ENCODE peak calls at places on chromosomes 7 and 10, in nine cellular contexts. One of them, this sample, is unnamed.

GRCh38 chr10:63703113-63703670 is 182.0 kb downstream of the REEP3 start:
- DNase-seq in T-helper 17 cell: no peak
- DNase-seq in CD4-positive, CD25-positive, alpha-beta regulatory T cell: no peak
- DNase-seq in activated naive CD4-positive, alpha-beta T cell treated with Interleukin-2 at 50 U/mL for 16 hours: no peak
- DNase-seq in AG10803: peak
- DNase-seq in HCEC 1CT: peak
- DNase-seq in astrocyte of the spinal cord: peak
- DNase-seq in transverse colon: no peak
- DNase-seq in HS-27A: no peak
- DNase-seq in this sample: no peak

GRCh38 chr7:114539575-114539974 is 125.0 kb downstream of the FOXP2 start:
- DNase-seq in T-helper 17 cell: no peak
- DNase-seq in CD4-positive, CD25-positive, alpha-beta regulatory T cell: no peak
- DNase-seq in activated naive CD4-positive, alpha-beta T cell treated with Interleukin-2 at 50 U/mL for 16 hours: no peak
- DNase-seq in AG10803: peak
- DNase-seq in HCEC 1CT: peak
- DNase-seq in astrocyte of the spinal cord: peak
- DNase-seq in transverse colon: peak
- DNase-seq in HS-27A: no peak
- DNase-seq in this sample: no peak

GRCh38 chr10:99540673-99541531 is 8.2 kb downstream of the NKX2-3 start:
- DNase-seq in T-helper 17 cell: no peak
- DNase-seq in CD4-positive, CD25-positive, alpha-beta regulatory T cell: no peak
- DNase-seq in activated naive CD4-positive, alpha-beta T cell treated with Interleukin-2 at 50 U/mL for 16 hours: no peak
- DNase-seq in AG10803: no peak
- DNase-seq in HCEC 1CT: no peak
- DNase-seq in astrocyte of the spinal cord: no peak
- DNase-seq in transverse colon: peak
- DNase-seq in HS-27A: no peak
- DNase-seq in this sample: no peak

GRCh38 chr7:122517576-122517975 is 181.3 kb downstream of the RNF133 start:
- DNase-seq in T-helper 17 cell: no peak
- DNase-seq in CD4-positive, CD25-positive, alpha-beta regulatory T cell: no peak
- DNase-seq in activated naive CD4-positive, alpha-beta T cell treated with Interleukin-2 at 50 U/mL for 16 hours: no peak
- DNase-seq in AG10803: no peak
- DNase-seq in HCEC 1CT: no peak
- DNase-seq in astrocyte of the spinal cord: no peak
- DNase-seq in transverse colon: no peak
- DNase-seq in HS-27A: no peak
- DNase-seq in this sample: no peak

GRCh38 chr7:41224063-41224763 is 478.7 kb downstream of the INHBA start:
- DNase-seq in T-helper 17 cell: no peak
- DNase-seq in CD4-positive, CD25-positive, alpha-beta regulatory T cell: no peak
- DNase-seq in activated naive CD4-positive, alpha-beta T cell treated with Interleukin-2 at 50 U/mL for 16 hours: no peak
- DNase-seq in AG10803: peak
- DNase-seq in HCEC 1CT: peak
- DNase-seq in astrocyte of the spinal cord: peak
- DNase-seq in transverse colon: no peak
- DNase-seq in HS-27A: no peak
- DNase-seq in this sample: peak

GRCh38 chr10:93081296-93081695 is 7.6 kb downstream of the CYP26A1 start:
- DNase-seq in T-helper 17 cell: no peak
- DNase-seq in CD4-positive, CD25-positive, alpha-beta regulatory T cell: no peak
- DNase-seq in activated naive CD4-positive, alpha-beta T cell treated with Interleukin-2 at 50 U/mL for 16 hours: no peak
- DNase-seq in AG10803: no peak
- DNase-seq in HCEC 1CT: no peak
- DNase-seq in astrocyte of the spinal cord: no peak
- DNase-seq in transverse colon: no peak
- DNase-seq in HS-27A: no peak
- DNase-seq in this sample: no peak

GRCh38 chr10:101569465-101569837 is 18.6 kb downstream of the POLL start:
- DNase-seq in T-helper 17 cell: no peak
- DNase-seq in CD4-positive, CD25-positive, alpha-beta regulatory T cell: no peak
- DNase-seq in activated naive CD4-positive, alpha-beta T cell treated with Interleukin-2 at 50 U/mL for 16 hours: no peak
- DNase-seq in AG10803: no peak
- DNase-seq in HCEC 1CT: no peak
- DNase-seq in astrocyte of the spinal cord: no peak
- DNase-seq in transverse colon: no peak
- DNase-seq in HS-27A: no peak
- DNase-seq in this sample: no peak

GRCh38 chr10:72291019-72291532 is 17.4 kb downstream of the DDIT4 start:
- DNase-seq in T-helper 17 cell: no peak
- DNase-seq in CD4-positive, CD25-positive, alpha-beta regulatory T cell: peak
- DNase-seq in activated naive CD4-positive, alpha-beta T cell treated with Interleukin-2 at 50 U/mL for 16 hours: peak
- DNase-seq in AG10803: no peak
- DNase-seq in HCEC 1CT: no peak
- DNase-seq in astrocyte of the spinal cord: no peak
- DNase-seq in transverse colon: no peak
- DNase-seq in HS-27A: no peak
- DNase-seq in this sample: peak

GRCh38 chr10:59234814-59235429 is 58.5 kb downstream of the PHYHIPL start:
- DNase-seq in T-helper 17 cell: no peak
- DNase-seq in CD4-positive, CD25-positive, alpha-beta regulatory T cell: peak
- DNase-seq in activated naive CD4-positive, alpha-beta T cell treated with Interleukin-2 at 50 U/mL for 16 hours: no peak
- DNase-seq in AG10803: peak
- DNase-seq in HCEC 1CT: peak
- DNase-seq in astrocyte of the spinal cord: peak
- DNase-seq in transverse colon: peak
- DNase-seq in HS-27A: no peak
- DNase-seq in this sample: peak

GRCh38 chr7:65264258-65264657 is 109.4 kb upstream of the ZNF92 start:
- DNase-seq in T-helper 17 cell: no peak
- DNase-seq in CD4-positive, CD25-positive, alpha-beta regulatory T cell: no peak
- DNase-seq in activated naive CD4-positive, alpha-beta T cell treated with Interleukin-2 at 50 U/mL for 16 hours: no peak
- DNase-seq in AG10803: no peak
- DNase-seq in HCEC 1CT: no peak
- DNase-seq in astrocyte of the spinal cord: no peak
- DNase-seq in transverse colon: no peak
- DNase-seq in HS-27A: no peak
- DNase-seq in this sample: no peak

GRCh38 chr7:98178762-98179490 is 32.3 kb upstream of the BHLHA15 start:
- DNase-seq in T-helper 17 cell: no peak
- DNase-seq in CD4-positive, CD25-positive, alpha-beta regulatory T cell: no peak
- DNase-seq in activated naive CD4-positive, alpha-beta T cell treated with Interleukin-2 at 50 U/mL for 16 hours: no peak
- DNase-seq in AG10803: no peak
- DNase-seq in HCEC 1CT: no peak
- DNase-seq in astrocyte of the spinal cord: no peak
- DNase-seq in transverse colon: no peak
- DNase-seq in HS-27A: no peak
- DNase-seq in this sample: no peak

GRCh38 chr10:79940431-79940830 is 8.5 kb downstream of the SFTPD start:
- DNase-seq in T-helper 17 cell: no peak
- DNase-seq in CD4-positive, CD25-positive, alpha-beta regulatory T cell: no peak
- DNase-seq in activated naive CD4-positive, alpha-beta T cell treated with Interleukin-2 at 50 U/mL for 16 hours: no peak
- DNase-seq in AG10803: no peak
- DNase-seq in HCEC 1CT: no peak
- DNase-seq in astrocyte of the spinal cord: no peak
- DNase-seq in transverse colon: no peak
- DNase-seq in HS-27A: no peak
- DNase-seq in this sample: no peak

GRCh38 chr10:97673736-97674525 is 13.1 kb downstream of the AVPI1 start:
- DNase-seq in T-helper 17 cell: no peak
- DNase-seq in CD4-positive, CD25-positive, alpha-beta regulatory T cell: no peak
- DNase-seq in activated naive CD4-positive, alpha-beta T cell treated with Interleukin-2 at 50 U/mL for 16 hours: no peak
- DNase-seq in AG10803: peak
- DNase-seq in HCEC 1CT: peak
- DNase-seq in astrocyte of the spinal cord: peak
- DNase-seq in transverse colon: no peak
- DNase-seq in HS-27A: no peak
- DNase-seq in this sample: peak

GRCh38 chr7:153320728-153321127 is 561.2 kb downstream of the ACTR3B start:
- DNase-seq in T-helper 17 cell: no peak
- DNase-seq in CD4-positive, CD25-positive, alpha-beta regulatory T cell: no peak
- DNase-seq in activated naive CD4-positive, alpha-beta T cell treated with Interleukin-2 at 50 U/mL for 16 hours: no peak
- DNase-seq in AG10803: no peak
- DNase-seq in HCEC 1CT: no peak
- DNase-seq in astrocyte of the spinal cord: no peak
- DNase-seq in transverse colon: no peak
- DNase-seq in HS-27A: no peak
- DNase-seq in this sample: no peak

GRCh38 chr7:55546826-55547225 is 25.5 kb downstream of the VOPP1 start:
- DNase-seq in T-helper 17 cell: no peak
- DNase-seq in CD4-positive, CD25-positive, alpha-beta regulatory T cell: peak
- DNase-seq in activated naive CD4-positive, alpha-beta T cell treated with Interleukin-2 at 50 U/mL for 16 hours: peak
- DNase-seq in AG10803: peak
- DNase-seq in HCEC 1CT: peak
- DNase-seq in astrocyte of the spinal cord: peak
- DNase-seq in transverse colon: peak
- DNase-seq in HS-27A: peak
- DNase-seq in this sample: peak

GRCh38 chr7:38702002-38702535 is 70.9 kb upstream of the AMPH start:
- DNase-seq in T-helper 17 cell: no peak
- DNase-seq in CD4-positive, CD25-positive, alpha-beta regulatory T cell: no peak
- DNase-seq in activated naive CD4-positive, alpha-beta T cell treated with Interleukin-2 at 50 U/mL for 16 hours: no peak
- DNase-seq in AG10803: no peak
- DNase-seq in HCEC 1CT: no peak
- DNase-seq in astrocyte of the spinal cord: no peak
- DNase-seq in transverse colon: no peak
- DNase-seq in HS-27A: no peak
- DNase-seq in this sample: no peak

GRCh38 chr7:96636342-96636865 is 73.2 kb downstream of the SEM1 start:
- DNase-seq in T-helper 17 cell: no peak
- DNase-seq in CD4-positive, CD25-positive, alpha-beta regulatory T cell: no peak
- DNase-seq in activated naive CD4-positive, alpha-beta T cell treated with Interleukin-2 at 50 U/mL for 16 hours: no peak
- DNase-seq in AG10803: peak
- DNase-seq in HCEC 1CT: no peak
- DNase-seq in astrocyte of the spinal cord: no peak
- DNase-seq in transverse colon: no peak
- DNase-seq in HS-27A: no peak
- DNase-seq in this sample: peak

GRCh38 chr7:135386181-135386580 is 123.7 kb downstream of the CNOT4 start:
- DNase-seq in T-helper 17 cell: no peak
- DNase-seq in CD4-positive, CD25-positive, alpha-beta regulatory T cell: no peak
- DNase-seq in activated naive CD4-positive, alpha-beta T cell treated with Interleukin-2 at 50 U/mL for 16 hours: no peak
- DNase-seq in AG10803: peak
- DNase-seq in HCEC 1CT: peak
- DNase-seq in astrocyte of the spinal cord: peak
- DNase-seq in transverse colon: no peak
- DNase-seq in HS-27A: peak
- DNase-seq in this sample: peak

GRCh38 chr10:128103229-128103714 is 23.0 kb downstream of the MKI67 start:
- DNase-seq in T-helper 17 cell: no peak
- DNase-seq in CD4-positive, CD25-positive, alpha-beta regulatory T cell: peak
- DNase-seq in activated naive CD4-positive, alpha-beta T cell treated with Interleukin-2 at 50 U/mL for 16 hours: peak
- DNase-seq in AG10803: no peak
- DNase-seq in HCEC 1CT: no peak
- DNase-seq in astrocyte of the spinal cord: no peak
- DNase-seq in transverse colon: no peak
- DNase-seq in HS-27A: no peak
- DNase-seq in this sample: no peak

GRCh38 chr7:5528071-5528814 is 104.6 kb upstream of the TNRC18 start:
- DNase-seq in T-helper 17 cell: no peak
- DNase-seq in CD4-positive, CD25-positive, alpha-beta regulatory T cell: peak
- DNase-seq in activated naive CD4-positive, alpha-beta T cell treated with Interleukin-2 at 50 U/mL for 16 hours: peak
- DNase-seq in AG10803: peak
- DNase-seq in HCEC 1CT: peak
- DNase-seq in astrocyte of the spinal cord: peak
- DNase-seq in transverse colon: peak
- DNase-seq in HS-27A: no peak
- DNase-seq in this sample: no peak

GRCh38 chr10:132540456-132540855 is 2.9 kb downstream of the INPP5A start:
- DNase-seq in T-helper 17 cell: peak
- DNase-seq in CD4-positive, CD25-positive, alpha-beta regulatory T cell: no peak
- DNase-seq in activated naive CD4-positive, alpha-beta T cell treated with Interleukin-2 at 50 U/mL for 16 hours: no peak
- DNase-seq in AG10803: peak
- DNase-seq in HCEC 1CT: no peak
- DNase-seq in astrocyte of the spinal cord: peak
- DNase-seq in transverse colon: peak
- DNase-seq in HS-27A: no peak
- DNase-seq in this sample: peak

GRCh38 chr10:52551036-52551435 is 221.5 kb downstream of the MBL2 start:
- DNase-seq in T-helper 17 cell: no peak
- DNase-seq in CD4-positive, CD25-positive, alpha-beta regulatory T cell: no peak
- DNase-seq in activated naive CD4-positive, alpha-beta T cell treated with Interleukin-2 at 50 U/mL for 16 hours: no peak
- DNase-seq in AG10803: no peak
- DNase-seq in HCEC 1CT: no peak
- DNase-seq in astrocyte of the spinal cord: no peak
- DNase-seq in transverse colon: no peak
- DNase-seq in HS-27A: no peak
- DNase-seq in this sample: no peak

GRCh38 chr10:27893320-27894014 is 105.4 kb downstream of the ODAD2 start:
- DNase-seq in T-helper 17 cell: no peak
- DNase-seq in CD4-positive, CD25-positive, alpha-beta regulatory T cell: no peak
- DNase-seq in activated naive CD4-positive, alpha-beta T cell treated with Interleukin-2 at 50 U/mL for 16 hours: no peak
- DNase-seq in AG10803: peak
- DNase-seq in HCEC 1CT: peak
- DNase-seq in astrocyte of the spinal cord: peak
- DNase-seq in transverse colon: no peak
- DNase-seq in HS-27A: no peak
- DNase-seq in this sample: peak

GRCh38 chr10:132328738-132329137 is 3.3 kb upstream of the LRRC27 start:
- DNase-seq in T-helper 17 cell: no peak
- DNase-seq in CD4-positive, CD25-positive, alpha-beta regulatory T cell: no peak
- DNase-seq in activated naive CD4-positive, alpha-beta T cell treated with Interleukin-2 at 50 U/mL for 16 hours: no peak
- DNase-seq in AG10803: no peak
- DNase-seq in HCEC 1CT: no peak
- DNase-seq in astrocyte of the spinal cord: no peak
- DNase-seq in transverse colon: no peak
- DNase-seq in HS-27A: no peak
- DNase-seq in this sample: no peak

GRCh38 chr10:15367296-15367830 is 3.7 kb downstream of the FAM171A1 start:
- DNase-seq in T-helper 17 cell: no peak
- DNase-seq in CD4-positive, CD25-positive, alpha-beta regulatory T cell: no peak
- DNase-seq in activated naive CD4-positive, alpha-beta T cell treated with Interleukin-2 at 50 U/mL for 16 hours: no peak
- DNase-seq in AG10803: no peak
- DNase-seq in HCEC 1CT: no peak
- DNase-seq in astrocyte of the spinal cord: no peak
- DNase-seq in transverse colon: no peak
- DNase-seq in HS-27A: no peak
- DNase-seq in this sample: no peak

GRCh38 chr10:132812544-132812943 is 26.6 kb upstream of the NKX6-2 start:
- DNase-seq in T-helper 17 cell: no peak
- DNase-seq in CD4-positive, CD25-positive, alpha-beta regulatory T cell: no peak
- DNase-seq in activated naive CD4-positive, alpha-beta T cell treated with Interleukin-2 at 50 U/mL for 16 hours: no peak
- DNase-seq in AG10803: no peak
- DNase-seq in HCEC 1CT: no peak
- DNase-seq in astrocyte of the spinal cord: no peak
- DNase-seq in transverse colon: peak
- DNase-seq in HS-27A: no peak
- DNase-seq in this sample: no peak

GRCh38 chr7:105611856-105612775 is 30.8 kb upstream of the EFCAB10 start:
- DNase-seq in T-helper 17 cell: no peak
- DNase-seq in CD4-positive, CD25-positive, alpha-beta regulatory T cell: no peak
- DNase-seq in activated naive CD4-positive, alpha-beta T cell treated with Interleukin-2 at 50 U/mL for 16 hours: no peak
- DNase-seq in AG10803: peak
- DNase-seq in HCEC 1CT: peak
- DNase-seq in astrocyte of the spinal cord: peak
- DNase-seq in transverse colon: no peak
- DNase-seq in HS-27A: no peak
- DNase-seq in this sample: no peak

GRCh38 chr7:44568771-44569560 is 4.7 kb downstream of the DDX56 start:
- DNase-seq in T-helper 17 cell: no peak
- DNase-seq in CD4-positive, CD25-positive, alpha-beta regulatory T cell: no peak
- DNase-seq in activated naive CD4-positive, alpha-beta T cell treated with Interleukin-2 at 50 U/mL for 16 hours: no peak
- DNase-seq in AG10803: no peak
- DNase-seq in HCEC 1CT: no peak
- DNase-seq in astrocyte of the spinal cord: no peak
- DNase-seq in transverse colon: no peak
- DNase-seq in HS-27A: no peak
- DNase-seq in this sample: no peak